ENCODE peak calls at places on chromosomes 12 and 14, in six cellular contexts. N, J, L, E, W and O are unnamed samples.

GRCh38 chr12:20248646-20249045 is 119.7 kb upstream of the PDE3A start:
- DNase-seq in N (no peak), J (no peak), L (no peak), E (no peak), W (no peak), O (no peak)

GRCh38 chr12:232731-233614 is 19.0 kb upstream of the SLC6A12 start:
- DNase-seq in N (no peak), J (no peak), L (no peak), E (no peak), W (no peak), O (peak)

GRCh38 chr12:29428630-29429029 is 47.7 kb upstream of the ERGIC2 start:
- DNase-seq in N (peak), J (peak), L (no peak), E (no peak), W (no peak), O (peak)

GRCh38 chr12:948238-948637 is 1.3 kb downstream of the RAD52 start:
- DNase-seq in N (no peak), J (no peak), L (no peak), E (no peak), W (no peak), O (no peak)

GRCh38 chr14:99752486-99753121 is 40.6 kb upstream of the EML1 start:
- DNase-seq in N (no peak), J (peak), L (no peak), E (no peak), W (no peak), O (peak)

GRCh38 chr12:6377667-6377994 is 2.3 kb upstream of the SCNN1A start:
- DNase-seq in N (no peak), J (no peak), L (no peak), E (no peak), W (no peak), O (peak)

GRCh38 chr14:55580401-55581010 is 499 bp downstream of the KTN1 start:
- DNase-seq in N (no peak), J (peak), L (peak), E (peak), W (no peak), O (no peak)

GRCh38 chr12:91072931-91073330 is 15.1 kb upstream of the KERA start:
- DNase-seq in N (no peak), J (no peak), L (no peak), E (no peak), W (peak), O (peak)

GRCh38 chr12:19915392-19916192 is 452.7 kb upstream of the PDE3A start:
- DNase-seq in N (peak), J (no peak), L (no peak), E (no peak), W (peak), O (peak)

GRCh38 chr14:76964695-76965094 is 63.8 kb downstream of the IRF2BPL start:
- DNase-seq in N (no peak), J (no peak), L (peak), E (no peak), W (peak), O (no peak)

GRCh38 chr14:23153891-23154796 is 29.3 kb downstream of the SLC7A8 start:
- DNase-seq in N (peak), J (peak), L (peak), E (no peak), W (no peak), O (peak)

GRCh38 chr12:93242154-93242958 is 135.4 kb upstream of the NUDT4 start:
- DNase-seq in N (no peak), J (no peak), L (no peak), E (no peak), W (no peak), O (peak)